ENCODE peak calls at places on chromosomes 2 and 18, in six cellular contexts. One of them, this sample, is unnamed.

GRCh38 chr2:121298476-121298875 is 13.5 kb upstream of the TFCP2L1 start:
- DNase-seq in trophoblast cell: no peak
- DNase-seq in H9: no peak
- DNase-seq in H1: no peak
- DNase-seq in mesenchymal stem cell: no peak
- DNase-seq in IMR-90: no peak
- DNase-seq in this sample: no peak

GRCh38 chr2:227404575-227404974 is 16.8 kb upstream of the SCYGR1 start:
- DNase-seq in H1: no peak
- DNase-seq in IMR-90: no peak
- DNase-seq in H9: no peak
- DNase-seq in trophoblast cell: no peak
- DNase-seq in mesenchymal stem cell: no peak
- DNase-seq in this sample: no peak

GRCh38 chr2:10224734-10225133 is 78.0 kb upstream of the HPCAL1 start:
- DNase-seq in H1: no peak
- DNase-seq in trophoblast cell: no peak
- DNase-seq in mesenchymal stem cell: no peak
- DNase-seq in IMR-90: no peak
- DNase-seq in H9: no peak
- DNase-seq in this sample: no peak

GRCh38 chr2:170141865-170142264 is 36.1 kb upstream of the MYO3B start:
- DNase-seq in trophoblast cell: no peak
- DNase-seq in H1: no peak
- DNase-seq in H9: no peak
- DNase-seq in IMR-90: no peak
- DNase-seq in mesenchymal stem cell: no peak
- DNase-seq in this sample: no peak

GRCh38 chr18:51235011-51235789 is 37.7 kb upstream of the MEX3C start:
- DNase-seq in H9: no peak
- DNase-seq in IMR-90: no peak
- DNase-seq in H1: no peak
- DNase-seq in trophoblast cell: peak
- DNase-seq in mesenchymal stem cell: peak
- DNase-seq in this sample: no peak

GRCh38 chr2:174491947-174492346 is 5.1 kb upstream of the GPR155 start:
- DNase-seq in mesenchymal stem cell: no peak
- DNase-seq in trophoblast cell: no peak
- DNase-seq in H1: no peak
- DNase-seq in IMR-90: no peak
- DNase-seq in H9: no peak
- DNase-seq in this sample: no peak

GRCh38 chr2:100008960-100009359 is 133.4 kb downstream of the AFF3 start:
- DNase-seq in trophoblast cell: peak
- DNase-seq in H1: no peak
- DNase-seq in mesenchymal stem cell: peak
- DNase-seq in IMR-90: peak
- DNase-seq in H9: no peak
- DNase-seq in this sample: no peak

GRCh38 chr2:202037086-202037485 is 3.4 kb downstream of the FZD7 start:
- DNase-seq in mesenchymal stem cell: peak
- DNase-seq in trophoblast cell: no peak
- DNase-seq in H9: no peak
- DNase-seq in H1: no peak
- DNase-seq in IMR-90: peak
- DNase-seq in this sample: peak

GRCh38 chr2:97868986-97869721 is 126.6 kb downstream of the TMEM131 start:
- DNase-seq in H1: no peak
- DNase-seq in trophoblast cell: peak
- DNase-seq in mesenchymal stem cell: peak
- DNase-seq in H9: peak
- DNase-seq in IMR-90: peak
- DNase-seq in this sample: peak

GRCh38 chr2:164073053-164073757 is 337.4 kb upstream of the FIGN start:
- DNase-seq in trophoblast cell: peak
- DNase-seq in IMR-90: no peak
- DNase-seq in mesenchymal stem cell: no peak
- DNase-seq in H1: no peak
- DNase-seq in H9: no peak
- DNase-seq in this sample: no peak

GRCh38 chr2:10300997-10301945 is 1.4 kb upstream of the HPCAL1 start:
- DNase-seq in IMR-90: no peak
- DNase-seq in mesenchymal stem cell: no peak
- DNase-seq in H1: no peak
- DNase-seq in trophoblast cell: no peak
- DNase-seq in H9: no peak
- DNase-seq in this sample: no peak

GRCh38 chr2:85433511-85434089 is 15.1 kb downstream of the SH2D6 start:
- DNase-seq in H1: no peak
- DNase-seq in IMR-90: peak
- DNase-seq in mesenchymal stem cell: peak
- DNase-seq in H9: no peak
- DNase-seq in trophoblast cell: no peak
- DNase-seq in this sample: no peak

GRCh38 chr2:48315847-48316194 is 214.1 kb upstream of the STON1 start:
- DNase-seq in mesenchymal stem cell: no peak
- DNase-seq in H9: peak
- DNase-seq in trophoblast cell: peak
- DNase-seq in IMR-90: no peak
- DNase-seq in H1: no peak
- DNase-seq in this sample: peak

GRCh38 chr18:21599585-21600525 is 649 bp downstream of the ESCO1 start:
- DNase-seq in H1: no peak
- DNase-seq in mesenchymal stem cell: peak
- DNase-seq in IMR-90: peak
- DNase-seq in H9: peak
- DNase-seq in trophoblast cell: peak
- DNase-seq in this sample: no peak
- H2BK5ac ChIP-seq in H1: peak
- H2BK5ac ChIP-seq in mesenchymal stem cell: peak
- H2BK5ac ChIP-seq in IMR-90: peak
- H2BK5ac ChIP-seq in H9: no peak
- H2BK5ac ChIP-seq in trophoblast cell: peak
- H2BK5ac ChIP-seq in this sample: peak

GRCh38 chr2:119013640-119014039 is 71.6 kb downstream of the MARCO start:
- DNase-seq in H9: peak
- DNase-seq in mesenchymal stem cell: no peak
- DNase-seq in H1: no peak
- DNase-seq in trophoblast cell: no peak
- DNase-seq in IMR-90: no peak
- DNase-seq in this sample: no peak
- H4K91ac ChIP-seq in H9: no peak
- H4K91ac ChIP-seq in mesenchymal stem cell: no peak
- H4K91ac ChIP-seq in H1: no peak
- H4K91ac ChIP-seq in trophoblast cell: no peak
- H4K91ac ChIP-seq in IMR-90: no peak
- H4K91ac ChIP-seq in this sample: no peak

DNA sequence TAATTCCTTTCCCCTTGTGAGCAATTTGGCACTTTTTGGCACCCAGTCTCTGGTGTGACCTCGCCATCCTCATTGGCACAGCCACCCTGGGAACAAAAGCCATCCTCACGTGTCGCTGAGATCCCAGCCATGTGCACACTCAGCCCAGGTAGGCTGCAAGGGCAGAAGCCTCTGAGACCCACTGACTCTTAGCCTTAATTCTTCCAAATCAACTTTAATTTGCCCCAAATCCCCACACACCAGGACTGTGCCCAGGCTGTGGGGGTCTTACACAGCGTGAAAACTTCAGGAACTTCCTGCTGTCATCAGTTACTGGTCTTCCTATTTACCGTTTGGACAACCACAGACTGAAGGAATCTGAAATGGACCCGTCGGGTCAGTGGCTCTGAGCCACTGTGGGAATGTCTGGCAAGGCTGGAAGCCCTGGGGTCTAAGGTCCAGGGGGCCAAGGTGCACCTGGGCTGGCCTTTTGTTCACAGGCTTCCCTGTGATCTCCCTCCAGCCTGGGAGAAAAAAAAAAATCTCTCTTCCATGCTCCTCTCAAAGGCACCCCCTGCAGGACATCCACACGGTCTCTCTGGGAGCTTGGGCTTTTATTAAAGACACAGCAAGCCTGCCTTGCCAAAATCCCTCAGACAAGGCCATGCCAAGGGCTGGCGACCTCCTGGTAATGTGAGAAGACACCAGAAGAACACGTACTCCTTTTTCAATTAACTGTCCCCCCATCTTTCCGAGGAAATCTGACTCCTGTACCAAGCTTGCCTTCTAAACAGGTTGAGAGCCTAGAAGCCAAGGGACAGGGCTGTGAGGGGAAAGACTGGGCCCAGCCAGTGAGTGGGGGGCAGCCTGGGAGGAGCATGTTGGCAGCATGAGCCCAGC is 42.1 kb upstream of the LAPTM4A start:
- DNase-seq in mesenchymal stem cell: peak
- DNase-seq in H1: peak
- DNase-seq in IMR-90: peak
- DNase-seq in H9: peak
- DNase-seq in trophoblast cell: peak
- DNase-seq in this sample: no peak
- H2BK5ac ChIP-seq in mesenchymal stem cell: no peak
- H2BK5ac ChIP-seq in H1: no peak
- H2BK5ac ChIP-seq in IMR-90: peak
- H2BK5ac ChIP-seq in H9: no peak
- H2BK5ac ChIP-seq in trophoblast cell: peak
- H2BK5ac ChIP-seq in this sample: no peak

GRCh38 chr2:172437419-172438063 is 10.2 kb downstream of the ITGA6 start:
- DNase-seq in H9: no peak
- DNase-seq in trophoblast cell: no peak
- DNase-seq in mesenchymal stem cell: no peak
- DNase-seq in IMR-90: no peak
- DNase-seq in H1: no peak
- DNase-seq in this sample: no peak
- H4K91ac ChIP-seq in H9: no peak
- H4K91ac ChIP-seq in trophoblast cell: peak
- H4K91ac ChIP-seq in mesenchymal stem cell: no peak
- H4K91ac ChIP-seq in IMR-90: no peak
- H4K91ac ChIP-seq in H1: no peak
- H4K91ac ChIP-seq in this sample: no peak

GRCh38 chr2:8677646-8678592 is 3.9 kb upstream of the ID2 start:
- DNase-seq in trophoblast cell: peak
- DNase-seq in IMR-90: peak
- DNase-seq in H1: no peak
- DNase-seq in mesenchymal stem cell: peak
- DNase-seq in H9: peak
- DNase-seq in this sample: peak

GRCh38 chr2:8676915-8677645 is 4.8 kb upstream of the ID2 start:
- DNase-seq in trophoblast cell: no peak
- DNase-seq in H9: no peak
- DNase-seq in mesenchymal stem cell: peak
- DNase-seq in IMR-90: peak
- DNase-seq in H1: no peak
- DNase-seq in this sample: peak

GRCh38 chr2:8679567-8679826 is 2.4 kb upstream of the ID2 start:
- DNase-seq in IMR-90: no peak
- DNase-seq in mesenchymal stem cell: no peak
- DNase-seq in H9: no peak
- DNase-seq in trophoblast cell: no peak
- DNase-seq in H1: no peak
- DNase-seq in this sample: no peak

GRCh38 chr2:8679827-8680731 is 1.8 kb upstream of the ID2 start:
- DNase-seq in mesenchymal stem cell: peak
- DNase-seq in H1: no peak
- DNase-seq in IMR-90: peak
- DNase-seq in trophoblast cell: no peak
- DNase-seq in H9: no peak
- DNase-seq in this sample: peak

GRCh38 chr2:8678731-8679566 is 2.9 kb upstream of the ID2 start:
- DNase-seq in H1: peak
- DNase-seq in IMR-90: peak
- DNase-seq in mesenchymal stem cell: peak
- DNase-seq in H9: peak
- DNase-seq in trophoblast cell: peak
- DNase-seq in this sample: peak
- H2BK5ac ChIP-seq in H1: peak
- H2BK5ac ChIP-seq in IMR-90: peak
- H2BK5ac ChIP-seq in mesenchymal stem cell: peak
- H2BK5ac ChIP-seq in H9: no peak
- H2BK5ac ChIP-seq in trophoblast cell: peak
- H2BK5ac ChIP-seq in this sample: no peak

GRCh38 chr2:38336619-38337018 is 40.5 kb downstream of the ATL2 start:
- DNase-seq in IMR-90: no peak
- DNase-seq in mesenchymal stem cell: no peak
- DNase-seq in H9: no peak
- DNase-seq in trophoblast cell: no peak
- DNase-seq in H1: no peak
- DNase-seq in this sample: no peak
- H4K91ac ChIP-seq in IMR-90: no peak
- H4K91ac ChIP-seq in mesenchymal stem cell: no peak
- H4K91ac ChIP-seq in H9: no peak
- H4K91ac ChIP-seq in trophoblast cell: no peak
- H4K91ac ChIP-seq in H1: no peak
- H4K91ac ChIP-seq in this sample: no peak

GRCh38 chr2:212958757-212959295 is 192.6 kb downstream of the IKZF2 start:
- DNase-seq in trophoblast cell: peak
- DNase-seq in H1: no peak
- DNase-seq in mesenchymal stem cell: peak
- DNase-seq in IMR-90: peak
- DNase-seq in H9: no peak
- DNase-seq in this sample: no peak
- H2BK5ac ChIP-seq in trophoblast cell: no peak
- H2BK5ac ChIP-seq in H1: no peak
- H2BK5ac ChIP-seq in mesenchymal stem cell: no peak
- H2BK5ac ChIP-seq in IMR-90: peak
- H2BK5ac ChIP-seq in H9: no peak
- H2BK5ac ChIP-seq in this sample: no peak

GRCh38 chr2:86439879-86440630 is 1.1 kb upstream of the KDM3A start:
- DNase-seq in trophoblast cell: no peak
- DNase-seq in H1: no peak
- DNase-seq in mesenchymal stem cell: no peak
- DNase-seq in IMR-90: no peak
- DNase-seq in H9: no peak
- DNase-seq in this sample: no peak
- H4K91ac ChIP-seq in trophoblast cell: no peak
- H4K91ac ChIP-seq in H1: no peak
- H4K91ac ChIP-seq in mesenchymal stem cell: no peak
- H4K91ac ChIP-seq in IMR-90: no peak
- H4K91ac ChIP-seq in H9: no peak
- H4K91ac ChIP-seq in this sample: no peak

DNA sequence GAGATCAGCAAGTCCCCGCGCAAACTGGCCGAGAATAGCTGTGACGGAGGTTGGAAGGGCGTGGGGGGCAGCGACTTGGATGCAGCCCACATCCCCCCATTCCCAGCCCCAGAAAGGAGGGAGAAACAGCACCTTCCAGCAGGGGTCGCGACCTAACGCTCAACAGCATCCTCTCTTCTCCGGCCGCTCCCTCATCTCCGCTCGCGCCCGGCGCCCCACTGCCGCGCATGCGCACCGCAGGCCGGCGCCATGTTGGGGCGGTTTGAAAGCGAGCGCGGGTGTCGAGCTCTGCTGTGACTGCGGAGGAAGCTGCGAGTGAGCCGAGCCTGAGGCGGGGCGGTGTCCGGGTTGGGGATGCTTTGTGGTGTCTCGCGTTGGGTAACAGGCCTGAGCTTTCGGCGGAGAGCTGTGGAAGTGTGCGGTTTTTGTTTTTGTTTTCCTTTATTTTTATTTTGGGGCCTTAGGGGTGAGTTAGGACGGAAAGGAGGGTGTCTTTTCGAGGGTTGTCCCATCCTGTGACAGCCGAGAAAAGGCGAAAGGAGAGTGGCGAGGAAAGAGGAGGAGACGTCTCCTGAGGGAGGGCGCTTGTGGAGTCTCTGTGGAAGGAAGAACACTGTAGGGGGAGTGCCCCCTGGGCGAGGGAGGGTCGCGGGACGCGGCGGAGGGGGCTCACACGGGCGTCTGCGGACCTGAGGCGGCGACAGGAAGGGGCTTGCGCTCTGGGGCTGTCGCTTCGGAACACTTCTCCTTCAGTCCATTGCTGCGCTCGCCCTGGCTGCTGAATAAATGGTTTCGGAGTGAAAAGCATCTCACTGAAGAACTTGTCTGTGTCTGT is at the start of the genes C18orf54 and STARD6:
- DNase-seq in H1: peak
- DNase-seq in IMR-90: peak
- DNase-seq in H9: peak
- DNase-seq in trophoblast cell: peak
- DNase-seq in mesenchymal stem cell: peak
- DNase-seq in this sample: peak
- H2BK5ac ChIP-seq in H1: peak
- H2BK5ac ChIP-seq in IMR-90: peak
- H2BK5ac ChIP-seq in H9: no peak
- H2BK5ac ChIP-seq in trophoblast cell: peak
- H2BK5ac ChIP-seq in mesenchymal stem cell: peak
- H2BK5ac ChIP-seq in this sample: peak

This sample was measured in neuronal stem cell.